ENCODE peak calls at places on chromosomes 4 and X, in four cellular contexts. J, P, K and C are unnamed samples.

GRCh38 chrX:129403974-129404669 is 119.2 kb downstream of the SMARCA1 start:
- DNase-seq in K (no peak), P (no peak), J (no peak), C (peak)

GRCh38 chr4:122552898-122553297 is 68.0 kb downstream of the IL21 start:
- DNase-seq in K (no peak), J (no peak), P (no peak), C (no peak)

GRCh38 chrX:45907776-45908175 is 637.4 kb downstream of the ZNF674 start:
- DNase-seq in P (no peak), K (no peak), J (no peak), C (no peak)

GRCh38 chr4:112973897-112974296 is 75.6 kb upstream of the ANK2 start:
- DNase-seq in P (no peak), J (no peak), K (no peak), C (no peak)

GRCh38 chrX:110327336-110327735 is 9.5 kb upstream of the AMMECR1 start:
- DNase-seq in P (no peak), K (no peak), J (no peak), C (no peak)

GRCh38 chrX:40340116-40340515 is 240.7 kb upstream of the ATP6AP2 start:
- DNase-seq in K (no peak), J (no peak), P (no peak), C (no peak)

GRCh38 chr4:3299122-3299521 is 6.3 kb downstream of the RGS12 start:
- DNase-seq in J (no peak), P (no peak), K (no peak), C (no peak)

GRCh38 chr4:38717604-38718003 is 53.6 kb downstream of the KLF3 start:
- DNase-seq in P (no peak), K (no peak), J (peak), C (no peak)

GRCh38 chr4:124483043-124483906 is 229.3 kb downstream of the ANKRD50 start:
- DNase-seq in J (no peak), P (no peak), K (no peak), C (no peak)

GRCh38 chrX:67635424-67635823 is 91.6 kb downstream of the AR start:
- DNase-seq in K (no peak), P (no peak), J (no peak), C (no peak)

GRCh38 chr4:6724461-6725111 is 8.6 kb downstream of the BLOC1S4 start:
- DNase-seq in P (no peak), K (no peak), J (no peak), C (peak)

GRCh38 chr4:155735506-155735905 is 23.3 kb upstream of the GUCY1B1 start:
- DNase-seq in J (no peak), K (no peak), P (no peak), C (no peak)

GRCh38 chrX:54530358-54530900 is 410 bp downstream of the GNL3L start:
- DNase-seq in J (no peak), K (peak), P (no peak), C (no peak)

GRCh38 chr4:184417802-184418511 is 56.4 kb downstream of the IRF2 start:
- DNase-seq in J (peak), K (peak), P (peak), C (peak)

GRCh38 chr4:58849026-58849425 is 1738.8 kb upstream of the IGFBP7 start:
- DNase-seq in K (no peak), J (no peak), P (no peak), C (no peak)

GRCh38 chr4:168859888-168860694 is 150.0 kb downstream of the CBR4 start:
- DNase-seq in K (peak), J (no peak), P (no peak), C (no peak)

GRCh38 chr4:4899202-4899925 is 39.9 kb downstream of the MSX1 start:
- DNase-seq in J (no peak), P (no peak), K (peak), C (no peak)

DNA sequence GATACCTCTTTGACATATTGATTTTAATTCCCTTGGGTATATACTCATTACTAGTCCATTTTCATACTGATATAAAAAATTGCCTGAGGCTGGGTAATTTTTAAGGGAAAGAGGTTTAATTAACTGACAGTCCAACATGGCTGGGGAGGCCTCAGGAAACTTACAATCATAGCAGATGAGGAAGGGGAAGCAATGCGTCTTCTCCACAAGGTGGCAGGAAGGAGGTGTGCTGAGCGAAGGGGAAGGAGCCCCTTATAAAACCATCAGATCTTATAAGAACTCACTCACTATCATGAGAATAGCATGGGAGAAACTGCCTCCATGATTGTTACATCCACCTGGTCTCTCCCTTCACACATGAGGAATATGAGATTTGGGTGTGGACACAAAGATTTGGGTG is 42.4 kb downstream of the MSX1 start:
- DNase-seq in K (no peak), P (no peak), J (no peak), C (no peak)
- TF ChIP-seq CTCF in K (no peak), P (no peak), J (no peak), C (no peak)

DNA sequence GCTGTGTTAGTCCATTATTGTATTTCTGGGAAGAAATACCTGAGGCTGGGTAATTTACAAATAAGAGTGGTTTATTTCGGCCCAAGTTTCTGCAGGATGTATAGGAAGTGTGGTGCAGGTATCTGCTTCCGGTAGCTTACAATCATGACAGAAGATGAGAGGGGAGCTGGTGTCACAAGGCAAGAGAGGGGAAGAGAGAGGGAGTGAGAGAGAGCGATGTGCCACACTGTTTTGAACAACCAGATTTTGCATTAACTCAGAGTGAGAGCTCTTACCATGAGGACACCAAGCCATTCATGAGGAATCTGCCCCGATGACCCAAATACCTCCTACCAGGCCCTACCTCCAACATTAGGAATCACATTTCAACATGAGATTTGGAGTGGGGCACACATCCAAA is 627.6 kb upstream of the FRG1 start:
- DNase-seq in J (no peak), P (no peak), K (no peak), C (no peak)
- H3K4me3 ChIP-seq in J (no peak), P (no peak), K (no peak), C (no peak)

GRCh38 chr4:53505947-53506346 is 85.3 kb downstream of the LNX1 start:
- DNase-seq in P (no peak), J (no peak), K (no peak), C (no peak)
- TF ChIP-seq CTCF in P (peak), J (peak), K (no peak), C (peak)

DNA sequence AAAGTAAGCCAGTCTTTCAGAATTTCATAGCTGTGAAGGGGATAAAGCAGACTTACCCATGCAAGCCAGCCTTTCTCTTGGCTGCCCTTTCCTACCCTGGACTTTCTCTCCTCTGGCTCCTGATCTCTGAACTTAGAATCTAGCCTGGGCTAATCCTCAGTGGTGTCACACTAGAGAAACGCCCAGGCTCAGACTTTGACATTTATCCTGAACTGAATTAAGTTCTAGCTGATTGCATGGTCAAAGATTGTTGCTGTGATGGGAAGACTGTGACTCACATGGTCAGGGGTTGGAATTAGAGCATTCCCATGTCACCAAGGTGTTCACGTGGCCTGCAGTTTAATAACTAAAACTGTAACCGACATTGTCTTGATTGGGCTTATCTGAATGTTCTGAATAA is 469.5 kb upstream of the FAT1 start:
- DNase-seq in K (no peak), J (no peak), P (no peak), C (no peak)
- H3K4me3 ChIP-seq in K (no peak), J (no peak), P (no peak), C (no peak)

GRCh38 chrX:134144231-134144630 is 92.8 kb upstream of the CCDC160 start:
- DNase-seq in J (no peak), P (peak), K (peak), C (no peak)
- TF ChIP-seq CTCF in J (peak), P (peak), K (peak), C (peak)

DNA sequence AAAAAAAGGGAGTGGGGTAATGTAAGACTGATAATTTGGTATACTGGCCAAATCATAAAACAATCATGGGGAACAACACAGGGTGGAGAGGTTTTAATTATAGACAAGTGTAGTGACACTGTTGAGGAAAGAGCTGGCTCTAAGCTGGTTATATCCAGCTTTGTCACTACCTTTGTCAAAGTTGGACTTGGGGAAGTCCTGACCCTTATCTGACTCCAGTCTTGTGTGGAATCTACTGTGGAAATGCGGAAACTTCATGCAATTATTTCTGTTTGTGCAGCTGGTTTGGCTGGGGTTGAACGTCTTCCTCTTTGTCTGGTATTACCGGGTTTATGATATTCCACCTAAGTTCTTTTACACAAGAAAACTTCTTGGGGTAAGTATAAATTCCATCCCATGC is 1.9 kb downstream of the CYBB start:
- DNase-seq in J (no peak), P (no peak), K (no peak), C (no peak)
- H3K4me3 ChIP-seq in J (no peak), P (no peak), K (peak), C (no peak)

DNA sequence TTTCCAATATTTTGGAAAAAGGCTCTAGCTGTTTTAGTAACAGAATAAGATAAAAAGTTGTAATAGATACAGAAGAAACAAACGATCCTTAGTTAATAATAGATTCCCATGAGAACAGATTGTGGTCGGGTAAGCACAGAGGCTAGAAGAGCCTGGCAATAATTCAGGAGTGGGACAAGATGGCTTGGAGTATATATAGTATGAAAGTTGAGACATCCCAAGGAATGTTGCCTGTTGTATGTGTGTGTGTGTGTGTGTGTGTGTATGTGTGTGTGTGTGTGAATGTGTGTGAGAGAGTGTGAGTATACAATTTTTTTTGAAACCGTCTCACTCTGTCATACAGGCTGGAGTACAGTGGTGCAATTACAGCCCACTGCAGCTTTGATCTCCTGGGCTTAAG is 150.7 kb downstream of the PDGFC start:
- DNase-seq in K (no peak), J (no peak), P (no peak), C (no peak)
- TF ChIP-seq CTCF in K (no peak), J (no peak), P (no peak), C (no peak)